ENCODE peak calls at places on chromosome 12, in six cellular contexts. One of them, this sample, is unnamed.

GRCh38 chr12:53234236-53234635 is 2.2 kb upstream of the RARG start:
- DNase-seq in stimulated activated CD4-positive, alpha-beta T cell treated with anti-CD3 and anti-CD28 coated beads, Interleukin-2, amount 100 ng/mL, for 48 hours: no peak
- DNase-seq in Calu3: no peak
- DNase-seq in HT1080: no peak
- DNase-seq in neural crest cell: peak; percentile 51
- DNase-seq in CD4-positive, alpha-beta memory T cell: no peak
- DNase-seq in this sample: no peak

GRCh38 chr12:88237954-88238353 is 95.8 kb downstream of the TMTC3 start:
- DNase-seq in neural crest cell: no peak
- DNase-seq in Calu3: peak; percentile 13
- DNase-seq in CD4-positive, alpha-beta memory T cell: no peak
- DNase-seq in HT1080: peak; percentile 91
- DNase-seq in stimulated activated CD4-positive, alpha-beta T cell treated with anti-CD3 and anti-CD28 coated beads, Interleukin-2, amount 100 ng/mL, for 48 hours: no peak
- DNase-seq in this sample: no peak

GRCh38 chr12:105841880-105842279 is 296.9 kb downstream of the NUAK1 start:
- DNase-seq in stimulated activated CD4-positive, alpha-beta T cell treated with anti-CD3 and anti-CD28 coated beads, Interleukin-2, amount 100 ng/mL, for 48 hours: no peak
- DNase-seq in HT1080: no peak
- DNase-seq in CD4-positive, alpha-beta memory T cell: no peak
- DNase-seq in Calu3: no peak
- DNase-seq in neural crest cell: no peak
- DNase-seq in this sample: no peak

GRCh38 chr12:113889076-113889475 is 77.0 kb downstream of the RBM19 start:
- DNase-seq in neural crest cell: no peak
- DNase-seq in Calu3: no peak
- DNase-seq in HT1080: no peak
- DNase-seq in CD4-positive, alpha-beta memory T cell: no peak
- DNase-seq in stimulated activated CD4-positive, alpha-beta T cell treated with anti-CD3 and anti-CD28 coated beads, Interleukin-2, amount 100 ng/mL, for 48 hours: no peak
- DNase-seq in this sample: no peak

GRCh38 chr12:108815369-108815768 is 42.0 kb downstream of the SSH1 start:
- DNase-seq in neural crest cell: no peak
- DNase-seq in HT1080: no peak
- DNase-seq in CD4-positive, alpha-beta memory T cell: no peak
- DNase-seq in Calu3: no peak
- DNase-seq in stimulated activated CD4-positive, alpha-beta T cell treated with anti-CD3 and anti-CD28 coated beads, Interleukin-2, amount 100 ng/mL, for 48 hours: no peak
- DNase-seq in this sample: no peak

GRCh38 chr12:83102499-83102898 is 415.8 kb downstream of the TMTC2 start:
- DNase-seq in HT1080: peak; percentile 26
- DNase-seq in CD4-positive, alpha-beta memory T cell: no peak
- DNase-seq in neural crest cell: no peak
- DNase-seq in Calu3: no peak
- DNase-seq in stimulated activated CD4-positive, alpha-beta T cell treated with anti-CD3 and anti-CD28 coated beads, Interleukin-2, amount 100 ng/mL, for 48 hours: no peak
- DNase-seq in this sample: no peak

GRCh38 chr12:127722651-127723050 is 544.3 kb upstream of the TMEM132C start:
- DNase-seq in HT1080: no peak
- DNase-seq in CD4-positive, alpha-beta memory T cell: no peak
- DNase-seq in neural crest cell: no peak
- DNase-seq in Calu3: no peak
- DNase-seq in stimulated activated CD4-positive, alpha-beta T cell treated with anti-CD3 and anti-CD28 coated beads, Interleukin-2, amount 100 ng/mL, for 48 hours: no peak
- DNase-seq in this sample: no peak

GRCh38 chr12:118311666-118312065 is 61.0 kb downstream of the TAOK3 start:
- DNase-seq in neural crest cell: no peak
- DNase-seq in Calu3: no peak
- DNase-seq in HT1080: no peak
- DNase-seq in CD4-positive, alpha-beta memory T cell: no peak
- DNase-seq in stimulated activated CD4-positive, alpha-beta T cell treated with anti-CD3 and anti-CD28 coated beads, Interleukin-2, amount 100 ng/mL, for 48 hours: no peak
- DNase-seq in this sample: no peak

GRCh38 chr12:9740109-9740750 is 7.3 kb upstream of the CLECL1 start:
- DNase-seq in Calu3: no peak
- DNase-seq in CD4-positive, alpha-beta memory T cell: peak; percentile 46
- DNase-seq in stimulated activated CD4-positive, alpha-beta T cell treated with anti-CD3 and anti-CD28 coated beads, Interleukin-2, amount 100 ng/mL, for 48 hours: no peak
- DNase-seq in HT1080: no peak
- DNase-seq in neural crest cell: no peak
- DNase-seq in this sample: no peak

GRCh38 chr12:46667547-46667946 is 158.2 kb downstream of the SLC38A4 start:
- DNase-seq in Calu3: no peak
- DNase-seq in HT1080: peak; percentile 18
- DNase-seq in CD4-positive, alpha-beta memory T cell: no peak
- DNase-seq in neural crest cell: no peak
- DNase-seq in stimulated activated CD4-positive, alpha-beta T cell treated with anti-CD3 and anti-CD28 coated beads, Interleukin-2, amount 100 ng/mL, for 48 hours: no peak
- DNase-seq in this sample: no peak

GRCh38 chr12:47754881-47755280 is 3.8 kb downstream of the RAPGEF3 start:
- DNase-seq in CD4-positive, alpha-beta memory T cell: no peak
- DNase-seq in Calu3: peak; percentile 85
- DNase-seq in neural crest cell: no peak
- DNase-seq in stimulated activated CD4-positive, alpha-beta T cell treated with anti-CD3 and anti-CD28 coated beads, Interleukin-2, amount 100 ng/mL, for 48 hours: no peak
- DNase-seq in HT1080: no peak
- DNase-seq in this sample: no peak

GRCh38 chr12:102437511-102437910 is 42.9 kb downstream of the IGF1 start:
- DNase-seq in neural crest cell: no peak
- DNase-seq in stimulated activated CD4-positive, alpha-beta T cell treated with anti-CD3 and anti-CD28 coated beads, Interleukin-2, amount 100 ng/mL, for 48 hours: no peak
- DNase-seq in Calu3: no peak
- DNase-seq in CD4-positive, alpha-beta memory T cell: no peak
- DNase-seq in HT1080: no peak
- DNase-seq in this sample: no peak

GRCh38 chr12:7374423-7375144 is 69.4 kb downstream of the CD163L1 start:
- DNase-seq in stimulated activated CD4-positive, alpha-beta T cell treated with anti-CD3 and anti-CD28 coated beads, Interleukin-2, amount 100 ng/mL, for 48 hours: no peak
- DNase-seq in neural crest cell: no peak
- DNase-seq in HT1080: peak; percentile 60
- DNase-seq in Calu3: peak; percentile 69
- DNase-seq in CD4-positive, alpha-beta memory T cell: no peak
- DNase-seq in this sample: peak; percentile 12

GRCh38 chr12:49565119-49565955 is 2.6 kb downstream of the MCRS1 start:
- DNase-seq in neural crest cell: no peak
- DNase-seq in stimulated activated CD4-positive, alpha-beta T cell treated with anti-CD3 and anti-CD28 coated beads, Interleukin-2, amount 100 ng/mL, for 48 hours: no peak
- DNase-seq in HT1080: no peak
- DNase-seq in Calu3: no peak
- DNase-seq in CD4-positive, alpha-beta memory T cell: no peak
- DNase-seq in this sample: no peak

GRCh38 chr12:95554532-95555071 is 3.3 kb upstream of the USP44 start:
- DNase-seq in stimulated activated CD4-positive, alpha-beta T cell treated with anti-CD3 and anti-CD28 coated beads, Interleukin-2, amount 100 ng/mL, for 48 hours: no peak
- DNase-seq in CD4-positive, alpha-beta memory T cell: no peak
- DNase-seq in neural crest cell: no peak
- DNase-seq in HT1080: no peak
- DNase-seq in Calu3: peak; percentile 21
- DNase-seq in this sample: no peak

GRCh38 chr12:57451233-57451778 is 3.8 kb upstream of the INHBE start:
- DNase-seq in Calu3: no peak
- DNase-seq in neural crest cell: no peak
- DNase-seq in HT1080: no peak
- DNase-seq in stimulated activated CD4-positive, alpha-beta T cell treated with anti-CD3 and anti-CD28 coated beads, Interleukin-2, amount 100 ng/mL, for 48 hours: no peak
- DNase-seq in CD4-positive, alpha-beta memory T cell: no peak
- DNase-seq in this sample: no peak

GRCh38 chr12:26633591-26634210 is 199.3 kb downstream of the ITPR2 start:
- DNase-seq in CD4-positive, alpha-beta memory T cell: no peak
- DNase-seq in Calu3: no peak
- DNase-seq in stimulated activated CD4-positive, alpha-beta T cell treated with anti-CD3 and anti-CD28 coated beads, Interleukin-2, amount 100 ng/mL, for 48 hours: no peak
- DNase-seq in HT1080: no peak
- DNase-seq in neural crest cell: no peak
- DNase-seq in this sample: no peak

GRCh38 chr12:71045781-71046180 is 112.0 kb downstream of the TSPAN8 start:
- DNase-seq in HT1080: peak; percentile 65
- DNase-seq in stimulated activated CD4-positive, alpha-beta T cell treated with anti-CD3 and anti-CD28 coated beads, Interleukin-2, amount 100 ng/mL, for 48 hours: no peak
- DNase-seq in Calu3: peak; percentile 9
- DNase-seq in neural crest cell: no peak
- DNase-seq in CD4-positive, alpha-beta memory T cell: no peak
- DNase-seq in this sample: no peak

GRCh38 chr12:93167841-93168492 is 209.8 kb upstream of the NUDT4 start:
- DNase-seq in HT1080: no peak
- DNase-seq in CD4-positive, alpha-beta memory T cell: no peak
- DNase-seq in neural crest cell: no peak
- DNase-seq in stimulated activated CD4-positive, alpha-beta T cell treated with anti-CD3 and anti-CD28 coated beads, Interleukin-2, amount 100 ng/mL, for 48 hours: peak; percentile 11
- DNase-seq in Calu3: no peak
- DNase-seq in this sample: no peak

GRCh38 chr12:40263616-40264409 is 39.0 kb downstream of the LRRK2 start:
- DNase-seq in neural crest cell: no peak
- DNase-seq in HT1080: no peak
- DNase-seq in Calu3: no peak
- DNase-seq in stimulated activated CD4-positive, alpha-beta T cell treated with anti-CD3 and anti-CD28 coated beads, Interleukin-2, amount 100 ng/mL, for 48 hours: no peak
- DNase-seq in CD4-positive, alpha-beta memory T cell: no peak
- DNase-seq in this sample: no peak

GRCh38 chr12:15474766-15475165 is 152.5 kb downstream of the PTPRO start:
- DNase-seq in CD4-positive, alpha-beta memory T cell: no peak
- DNase-seq in HT1080: no peak
- DNase-seq in stimulated activated CD4-positive, alpha-beta T cell treated with anti-CD3 and anti-CD28 coated beads, Interleukin-2, amount 100 ng/mL, for 48 hours: no peak
- DNase-seq in Calu3: no peak
- DNase-seq in neural crest cell: no peak
- DNase-seq in this sample: no peak

GRCh38 chr12:24562761-24563392 is 386.0 kb downstream of the BCAT1 start:
- DNase-seq in stimulated activated CD4-positive, alpha-beta T cell treated with anti-CD3 and anti-CD28 coated beads, Interleukin-2, amount 100 ng/mL, for 48 hours: no peak
- DNase-seq in HT1080: no peak
- DNase-seq in neural crest cell: peak; percentile 48
- DNase-seq in Calu3: peak; percentile 8
- DNase-seq in CD4-positive, alpha-beta memory T cell: no peak
- DNase-seq in this sample: peak; percentile 25

GRCh38 chr12:16583991-16584745 is 21.8 kb downstream of the LMO3 start:
- DNase-seq in neural crest cell: no peak
- DNase-seq in Calu3: no peak
- DNase-seq in HT1080: peak; percentile 78
- DNase-seq in stimulated activated CD4-positive, alpha-beta T cell treated with anti-CD3 and anti-CD28 coated beads, Interleukin-2, amount 100 ng/mL, for 48 hours: no peak
- DNase-seq in CD4-positive, alpha-beta memory T cell: no peak
- DNase-seq in this sample: no peak

GRCh38 chr12:54394281-54394719 is 9.8 kb upstream of the ZNF385A start:
- DNase-seq in stimulated activated CD4-positive, alpha-beta T cell treated with anti-CD3 and anti-CD28 coated beads, Interleukin-2, amount 100 ng/mL, for 48 hours: peak; percentile 58
- DNase-seq in neural crest cell: peak; percentile 60
- DNase-seq in Calu3: peak; percentile 76
- DNase-seq in CD4-positive, alpha-beta memory T cell: no peak
- DNase-seq in HT1080: peak; percentile 41
- DNase-seq in this sample: no peak

GRCh38 chr12:2535583-2536187 is 259.1 kb upstream of the FKBP4 start:
- DNase-seq in CD4-positive, alpha-beta memory T cell: no peak
- DNase-seq in HT1080: peak; percentile 8
- DNase-seq in neural crest cell: no peak
- DNase-seq in stimulated activated CD4-positive, alpha-beta T cell treated with anti-CD3 and anti-CD28 coated beads, Interleukin-2, amount 100 ng/mL, for 48 hours: no peak
- DNase-seq in Calu3: no peak
- DNase-seq in this sample: no peak

GRCh38 chr12:117098361-117099217 is 627 bp downstream of the TESC start:
- DNase-seq in Calu3: no peak
- DNase-seq in neural crest cell: no peak
- DNase-seq in HT1080: no peak
- DNase-seq in stimulated activated CD4-positive, alpha-beta T cell treated with anti-CD3 and anti-CD28 coated beads, Interleukin-2, amount 100 ng/mL, for 48 hours: peak; percentile 21
- DNase-seq in CD4-positive, alpha-beta memory T cell: peak; percentile 22
- DNase-seq in this sample: peak; percentile 58

GRCh38 chr12:28135801-28136439 is 54.3 kb upstream of the CCDC91 start:
- DNase-seq in HT1080: no peak
- DNase-seq in Calu3: no peak
- DNase-seq in neural crest cell: no peak
- DNase-seq in CD4-positive, alpha-beta memory T cell: no peak
- DNase-seq in stimulated activated CD4-positive, alpha-beta T cell treated with anti-CD3 and anti-CD28 coated beads, Interleukin-2, amount 100 ng/mL, for 48 hours: no peak
- DNase-seq in this sample: no peak

GRCh38 chr12:10339441-10339840 is 31.8 kb downstream of the KLRD1 start:
- DNase-seq in CD4-positive, alpha-beta memory T cell: no peak
- DNase-seq in neural crest cell: no peak
- DNase-seq in Calu3: peak; percentile 44
- DNase-seq in stimulated activated CD4-positive, alpha-beta T cell treated with anti-CD3 and anti-CD28 coated beads, Interleukin-2, amount 100 ng/mL, for 48 hours: no peak
- DNase-seq in HT1080: peak; percentile 70
- DNase-seq in this sample: no peak

GRCh38 chr12:52082668-52082987 is 3.1 kb downstream of the SMIM41 start:
- DNase-seq in Calu3: no peak
- DNase-seq in stimulated activated CD4-positive, alpha-beta T cell treated with anti-CD3 and anti-CD28 coated beads, Interleukin-2, amount 100 ng/mL, for 48 hours: no peak
- DNase-seq in HT1080: no peak
- DNase-seq in CD4-positive, alpha-beta memory T cell: no peak
- DNase-seq in neural crest cell: no peak
- DNase-seq in this sample: no peak

GRCh38 chr12:72448089-72448488 is 175.9 kb downstream of the TRHDE start:
- DNase-seq in CD4-positive, alpha-beta memory T cell: no peak
- DNase-seq in neural crest cell: no peak
- DNase-seq in Calu3: no peak
- DNase-seq in HT1080: no peak
- DNase-seq in stimulated activated CD4-positive, alpha-beta T cell treated with anti-CD3 and anti-CD28 coated beads, Interleukin-2, amount 100 ng/mL, for 48 hours: no peak
- DNase-seq in this sample: no peak

GRCh38 chr12:128643106-128643651 is 180.6 kb downstream of the SLC15A4 start:
- DNase-seq in stimulated activated CD4-positive, alpha-beta T cell treated with anti-CD3 and anti-CD28 coated beads, Interleukin-2, amount 100 ng/mL, for 48 hours: no peak
- DNase-seq in Calu3: no peak
- DNase-seq in HT1080: no peak
- DNase-seq in CD4-positive, alpha-beta memory T cell: no peak
- DNase-seq in neural crest cell: no peak
- DNase-seq in this sample: no peak

GRCh38 chr12:11577658-11578260 is 71.7 kb upstream of the ETV6 start:
- DNase-seq in HT1080: no peak
- DNase-seq in Calu3: no peak
- DNase-seq in CD4-positive, alpha-beta memory T cell: no peak
- DNase-seq in stimulated activated CD4-positive, alpha-beta T cell treated with anti-CD3 and anti-CD28 coated beads, Interleukin-2, amount 100 ng/mL, for 48 hours: no peak
- DNase-seq in neural crest cell: no peak
- DNase-seq in this sample: no peak

GRCh38 chr12:107277850-107278249 is 184.5 kb upstream of the CRY1 start:
- DNase-seq in CD4-positive, alpha-beta memory T cell: no peak
- DNase-seq in neural crest cell: no peak
- DNase-seq in HT1080: peak; percentile 92
- DNase-seq in Calu3: no peak
- DNase-seq in stimulated activated CD4-positive, alpha-beta T cell treated with anti-CD3 and anti-CD28 coated beads, Interleukin-2, amount 100 ng/mL, for 48 hours: no peak
- DNase-seq in this sample: no peak

GRCh38 chr12:43309845-43310405 is 242.1 kb downstream of the ADAMTS20 start:
- DNase-seq in neural crest cell: no peak
- DNase-seq in CD4-positive, alpha-beta memory T cell: no peak
- DNase-seq in stimulated activated CD4-positive, alpha-beta T cell treated with anti-CD3 and anti-CD28 coated beads, Interleukin-2, amount 100 ng/mL, for 48 hours: no peak
- DNase-seq in HT1080: peak; percentile 21
- DNase-seq in Calu3: no peak
- DNase-seq in this sample: no peak

GRCh38 chr12:49288412-49288853 is 6.5 kb upstream of the PRPH start:
- DNase-seq in CD4-positive, alpha-beta memory T cell: peak; percentile 61
- DNase-seq in Calu3: peak; percentile 53
- DNase-seq in HT1080: peak; percentile 61
- DNase-seq in stimulated activated CD4-positive, alpha-beta T cell treated with anti-CD3 and anti-CD28 coated beads, Interleukin-2, amount 100 ng/mL, for 48 hours: peak; percentile 69
- DNase-seq in neural crest cell: peak; percentile 67
- DNase-seq in this sample: peak; percentile 51

GRCh38 chr12:123094349-123095073 is 56.4 kb downstream of the PITPNM2 start:
- DNase-seq in stimulated activated CD4-positive, alpha-beta T cell treated with anti-CD3 and anti-CD28 coated beads, Interleukin-2, amount 100 ng/mL, for 48 hours: no peak
- DNase-seq in CD4-positive, alpha-beta memory T cell: no peak
- DNase-seq in HT1080: peak; percentile 47
- DNase-seq in neural crest cell: no peak
- DNase-seq in Calu3: peak; percentile 77
- DNase-seq in this sample: no peak

GRCh38 chr12:14111230-14111865 is 129.9 kb upstream of the GRIN2B start:
- DNase-seq in HT1080: peak; percentile 29
- DNase-seq in neural crest cell: no peak
- DNase-seq in Calu3: peak; percentile 35
- DNase-seq in stimulated activated CD4-positive, alpha-beta T cell treated with anti-CD3 and anti-CD28 coated beads, Interleukin-2, amount 100 ng/mL, for 48 hours: no peak
- DNase-seq in CD4-positive, alpha-beta memory T cell: no peak
- DNase-seq in this sample: peak; percentile 17

GRCh38 chr12:18683603-18684002 is 54.2 kb downstream of the PLCZ1 start:
- DNase-seq in CD4-positive, alpha-beta memory T cell: no peak
- DNase-seq in neural crest cell: no peak
- DNase-seq in HT1080: peak; percentile 82
- DNase-seq in stimulated activated CD4-positive, alpha-beta T cell treated with anti-CD3 and anti-CD28 coated beads, Interleukin-2, amount 100 ng/mL, for 48 hours: no peak
- DNase-seq in Calu3: no peak
- DNase-seq in this sample: no peak

GRCh38 chr12:96985515-96986362 is 78.7 kb downstream of the NEDD1 start:
- DNase-seq in stimulated activated CD4-positive, alpha-beta T cell treated with anti-CD3 and anti-CD28 coated beads, Interleukin-2, amount 100 ng/mL, for 48 hours: peak; percentile 23
- DNase-seq in neural crest cell: no peak
- DNase-seq in CD4-positive, alpha-beta memory T cell: peak; percentile 43
- DNase-seq in Calu3: peak; percentile 69
- DNase-seq in HT1080: no peak
- DNase-seq in this sample: peak; percentile 52

GRCh38 chr12:6735448-6736191 is 11.8 kb downstream of the COPS7A start:
- DNase-seq in stimulated activated CD4-positive, alpha-beta T cell treated with anti-CD3 and anti-CD28 coated beads, Interleukin-2, amount 100 ng/mL, for 48 hours: no peak
- DNase-seq in HT1080: peak; percentile 59
- DNase-seq in neural crest cell: peak; percentile 42
- DNase-seq in CD4-positive, alpha-beta memory T cell: peak; percentile 19
- DNase-seq in Calu3: peak; percentile 58
- DNase-seq in this sample: peak; percentile 48

This sample was measured in GM12891.